ENCODE peak calls at places on chromosomes 7 and 10, in five cellular contexts. P is H1, O is neuronal stem cell, H is mesenchymal stem cell, G is H9. T is an unnamed sample.

GRCh38 chr7:150428671-150429451 is 21.6 kb upstream of the GIMAP8 start:
- DNase-seq in P (peak; percentile 49), O (no peak), H (peak; percentile 86), G (peak; percentile 56), T (peak; percentile 92)

GRCh38 chr10:95263864-95264226 is 27.0 kb downstream of the PDLIM1 start:
- DNase-seq in P (peak; percentile 43), O (no peak), H (no peak), G (no peak), T (no peak)

GRCh38 chr10:124675824-124676223 is 68.4 kb downstream of the FAM53B start:
- DNase-seq in P (no peak), O (no peak), H (no peak), G (no peak), T (no peak)

GRCh38 chr7:39085590-39086049 is 107.9 kb downstream of the POU6F2 start:
- DNase-seq in P (no peak), O (peak; percentile 62), H (peak; percentile 10), G (peak; percentile 43), T (no peak)

GRCh38 chr7:121591916-121592315 is 195.8 kb upstream of the FAM3C start:
- DNase-seq in P (no peak), O (no peak), H (no peak), G (no peak), T (no peak)

GRCh38 chr7:151456276-151456675 is 16.3 kb upstream of the CRYGN start:
- DNase-seq in P (no peak), O (no peak), H (no peak), G (peak; percentile 28), T (no peak)

GRCh38 chr7:83976302-83976701 is 218.3 kb downstream of the SEMA3A start:
- DNase-seq in P (no peak), O (peak; percentile 11), H (peak; percentile 48), G (no peak), T (peak; percentile 44)

GRCh38 chr10:88989824-88990527 is 622 bp upstream of the FAS start:
- DNase-seq in P (no peak), O (no peak), H (peak; percentile 87), G (no peak), T (peak; percentile 86)

GRCh38 chr10:83536426-83536825 is 602.9 kb upstream of the GHITM start:
- DNase-seq in P (no peak), O (no peak), H (peak; percentile 80), G (no peak), T (no peak)

GRCh38 chr10:24901686-24902399 is 50.6 kb downstream of the PRTFDC1 start:
- DNase-seq in P (no peak), O (no peak), H (peak; percentile 90), G (no peak), T (peak; percentile 98)

GRCh38 chr7:107879400-107880035 is 11.5 kb upstream of the DLD start:
- DNase-seq in P (no peak), O (no peak), H (peak; percentile 69), G (no peak), T (peak; percentile 69)

GRCh38 chr7:98627062-98627790 is 10.1 kb downstream of the NPTX2 start:
- DNase-seq in P (no peak), O (no peak), H (no peak), G (no peak), T (no peak)

GRCh38 chr7:21543528-21544302 is 876 bp downstream of the DNAH11 start:
- DNase-seq in P (no peak), O (peak; percentile 17), H (peak; percentile 6), G (no peak), T (no peak)

GRCh38 chr10:35208536-35208935 is 81.9 kb downstream of the CREM start:
- DNase-seq in P (no peak), O (no peak), H (no peak), G (no peak), T (no peak)

GRCh38 chr10:98135222-98135899 is 904 bp downstream of the R3HCC1L start:
- DNase-seq in P (no peak), O (no peak), H (no peak), G (no peak), T (no peak)

GRCh38 chr10:42488416-42488815 is 150.0 kb downstream of the ZNF33B start:
- DNase-seq in P (no peak), O (no peak), H (no peak), G (no peak), T (peak; percentile 31)

GRCh38 chr7:36985866-36986402 is 261.6 kb upstream of the AOAH start:
- DNase-seq in P (no peak), O (no peak), H (no peak), G (no peak), T (no peak)

GRCh38 chr7:70072220-70072619 is 473.9 kb downstream of the AUTS2 start:
- DNase-seq in P (no peak), O (no peak), H (peak; percentile 81), G (no peak), T (peak; percentile 3)

GRCh38 chr10:80055760-80056159 is 22.7 kb upstream of the TMEM254 start:
- DNase-seq in P (no peak), O (no peak), H (no peak), G (no peak), T (no peak)

GRCh38 chr7:93835684-93836083 is 54.9 kb downstream of the TFPI2 start:
- DNase-seq in P (no peak), O (no peak), H (no peak), G (no peak), T (no peak)

GRCh38 chr10:28411648-28412047 is 108.8 kb upstream of the MPP7 start:
- DNase-seq in P (no peak), O (no peak), H (no peak), G (no peak), T (no peak)

GRCh38 chr10:48459270-48460147 is 145.4 kb downstream of the ARHGAP22 start:
- DNase-seq in P (peak; percentile 65), O (no peak), H (no peak), G (peak; percentile 57), T (no peak)

GRCh38 chr10:42645103-42645502 is 6.7 kb upstream of the ZNF33B start:
- DNase-seq in P (no peak), O (no peak), H (no peak), G (no peak), T (no peak)

GRCh38 chr10:49164587-49165188 is 23.5 kb downstream of the TMEM273 start:
- DNase-seq in P (peak; percentile 78), O (peak; percentile 18), H (peak; percentile 32), G (peak; percentile 80), T (peak; percentile 35)

GRCh38 chr10:132229834-132230556 is 43.2 kb downstream of the DPYSL4 start:
- DNase-seq in P (no peak), O (no peak), H (no peak), G (no peak), T (no peak)

GRCh38 chr10:126049741-126050140 is 153.4 kb downstream of the FANK1 start:
- DNase-seq in P (no peak), O (no peak), H (peak; percentile 81), G (no peak), T (peak; percentile 86)

GRCh38 chr10:69179089-69179742 is 818 bp upstream of the SUPV3L1 start:
- DNase-seq in P (peak; percentile 47), O (no peak), H (no peak), G (no peak), T (no peak)
- H3K14ac ChIP-seq in P (no peak overlapping the region), O (no peak overlapping the region), H (no peak overlapping the region), G (no peak overlapping the region), T (peak overlapping the region; percentile 31)

DNA sequence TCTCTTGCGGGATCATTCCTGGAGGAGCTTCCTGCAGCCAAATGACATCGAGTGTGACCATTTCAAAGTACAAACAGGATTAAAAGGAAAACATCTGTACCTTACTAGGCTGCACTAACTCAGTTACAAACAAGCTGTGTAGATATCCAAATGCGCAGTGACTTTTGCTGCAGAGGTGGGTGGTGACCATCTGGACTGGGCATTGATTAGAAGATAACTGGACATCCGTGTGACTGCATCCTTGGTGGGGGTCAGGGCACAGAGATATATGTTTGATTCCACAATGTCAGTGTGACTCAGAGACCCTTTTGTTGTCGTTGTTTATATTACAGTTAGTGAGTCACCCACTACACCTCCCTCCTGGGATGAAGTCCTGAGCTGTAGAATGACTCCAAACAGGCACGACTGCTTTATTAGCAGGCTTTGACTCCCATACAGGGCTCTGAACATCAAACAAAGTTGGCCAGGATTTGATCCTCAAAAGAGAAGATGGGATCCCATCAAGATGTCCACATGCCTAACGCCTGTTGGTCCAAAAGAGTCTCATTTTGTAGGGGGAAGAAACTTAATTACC is 56.7 kb upstream of the SDK1 start:
- DNase-seq in P (no peak), O (no peak), H (peak; percentile 94), G (no peak), T (peak; percentile 92)
- H3K14ac ChIP-seq in P (no peak overlapping the region), O (no peak overlapping the region), H (no peak overlapping the region), G (no peak overlapping the region), T (peak overlapping the region; percentile 10)

GRCh38 chr7:157140118-157140905 is 1.6 kb downstream of the UBE3C start:
- DNase-seq in P (peak; percentile 31), O (no peak), H (no peak), G (no peak), T (no peak)

GRCh38 chr7:157139142-157140117 is 704 bp downstream of the UBE3C start:
- DNase-seq in P (no peak), O (peak; percentile 15), H (peak; percentile 58), G (no peak), T (peak; percentile 38)

GRCh38 chr7:157138424-157139141 is at the start of gene UBE3C:
- DNase-seq in P (peak; percentile 93), O (peak; percentile 90), H (peak; percentile 89), G (peak; percentile 87), T (peak; percentile 90)

GRCh38 chr7:157136372-157136771 is 2.4 kb upstream of the UBE3C start:
- DNase-seq in P (no peak), O (no peak), H (peak; percentile 68), G (no peak), T (peak; percentile 94)

DNA sequence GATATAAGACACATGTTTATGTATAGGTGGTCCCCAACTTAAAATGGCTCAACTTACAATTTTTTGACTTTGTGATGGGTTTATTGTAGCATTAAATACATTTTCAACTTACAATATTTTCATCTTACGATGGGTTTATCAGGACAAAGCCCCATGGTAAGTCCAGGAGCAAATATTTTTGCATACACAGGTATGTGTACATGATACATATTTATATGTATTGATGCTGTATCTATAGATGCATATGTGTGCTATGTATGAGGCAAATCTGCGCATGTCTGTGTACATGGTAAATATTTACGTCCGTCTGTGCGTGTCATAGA is 664 bp upstream of the UBE3C start:
- DNase-seq in P (no peak), O (no peak), H (no peak), G (no peak), T (no peak)
- H3K14ac ChIP-seq in P (no peak overlapping the region), O (no peak overlapping the region), H (no peak overlapping the region), G (no peak overlapping the region), T (peak overlapping the region; percentile 47)

GRCh38 chr10:99914236-99914635 is 95.5 kb downstream of the DNMBP start:
- DNase-seq in P (peak; percentile 51), O (no peak), H (peak; percentile 55), G (no peak), T (no peak)

GRCh38 chr10:99915414-99915813 is 94.3 kb downstream of the DNMBP start:
- DNase-seq in P (no peak), O (no peak), H (no peak), G (no peak), T (no peak)

GRCh38 chr10:99912057-99912456 is 97.7 kb downstream of the DNMBP start:
- DNase-seq in P (no peak), O (no peak), H (no peak), G (no peak), T (no peak)

GRCh38 chr10:99916776-99917175 is 93.0 kb downstream of the DNMBP start:
- DNase-seq in P (no peak), O (no peak), H (no peak), G (no peak), T (no peak)

DNA sequence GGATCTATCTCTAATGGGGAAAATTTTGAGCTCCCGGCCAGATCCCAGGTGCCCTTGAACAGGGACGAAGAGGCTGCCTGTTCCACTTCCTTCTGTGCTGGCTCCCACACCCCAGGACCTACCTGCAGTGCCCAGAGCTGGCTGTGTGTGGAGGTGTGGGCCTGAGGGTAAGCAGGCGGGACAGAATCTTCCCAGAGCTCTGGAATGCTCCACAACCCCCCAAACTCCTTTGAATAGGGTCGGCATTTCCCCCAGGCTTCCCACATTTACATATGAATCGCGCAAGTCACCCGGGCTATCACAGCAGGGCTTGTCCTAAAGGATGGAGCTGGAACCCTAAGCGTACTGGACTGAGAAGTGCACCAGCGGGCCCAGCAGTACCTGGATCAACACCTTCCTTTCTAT is 95.9 kb downstream of the DNMBP start:
- DNase-seq in P (peak; percentile 82), O (peak; percentile 90), H (no peak), G (peak; percentile 98), T (no peak)
- H3K14ac ChIP-seq in P (peak overlapping the region; percentile 13), O (no peak overlapping the region), H (peak overlapping the region; percentile 66), G (peak overlapping the region; percentile 25), T (peak overlapping the region; percentile 71)

T was measured in IMR-90.